ENCODE peak calls at places on chromosomes 1 and 21, in ten cellular contexts. X is transverse colon, M is breast epithelium, V is sigmoid colon, S is tibial nerve, E is uterus, P is stomach, R is adrenal gland, L is right lobe of liver, J is esophagus squamous epithelium. H is an unnamed sample. For H3K9me3, the result is how much of the 10 kb centered on the place peaks cover.

GRCh38 chr1:185956881-185957280 is 222.7 kb downstream of the HMCN1 start:
- DNase-seq in M (no peak), P (no peak), R (no peak), E (no peak), L (no peak), X (no peak), V (no peak), J (no peak), S (no peak), H (no peak)

GRCh38 chr1:20366766-20367602 is 76.3 kb downstream of the VWA5B1 start:
- DNase-seq in S (no peak), L (no peak), R (peak), J (no peak), P (no peak), M (no peak), X (peak), V (no peak), E (no peak), H (peak)

GRCh38 chr21:32909393-32909792 is 116.3 kb upstream of the OLIG2 start:
- DNase-seq in P (no peak), R (no peak), L (no peak), X (no peak), J (no peak), M (no peak), S (no peak), V (no peak), E (no peak), H (no peak)

GRCh38 chr1:196535727-196536126 is 72.5 kb downstream of the KCNT2 start:
- DNase-seq in P (no peak), S (no peak), J (no peak), V (no peak), R (no peak), E (no peak), M (no peak), L (no peak), X (no peak), H (peak)

GRCh38 chr1:90709535-90709934 is 7.6 kb downstream of the BARHL2 start:
- DNase-seq in E (no peak), X (no peak), P (no peak), S (no peak), M (no peak), L (no peak), V (no peak), J (no peak), R (no peak), H (no peak)

GRCh38 chr21:16377120-16377658 is 647.4 kb downstream of the USP25 start:
- DNase-seq in M (no peak), P (no peak), L (no peak), E (no peak), S (no peak), R (no peak), X (no peak), J (no peak), V (no peak), H (no peak)

GRCh38 chr21:46153259-46154154 is 1.9 kb downstream of the FTCD start:
- DNase-seq in E (peak), J (no peak), X (peak), M (peak), R (peak), L (peak), S (no peak), V (peak), P (peak), H (peak)

GRCh38 chr1:226371049-226371694 is 36.7 kb downstream of the PARP1 start:
- DNase-seq in P (no peak), J (no peak), X (no peak), M (no peak), R (no peak), V (no peak), E (no peak), S (no peak), L (no peak), H (no peak)

GRCh38 chr1:218299416-218299815 is 14.3 kb downstream of the RRP15 start:
- DNase-seq in X (no peak), L (no peak), V (no peak), R (no peak), S (no peak), E (no peak), M (no peak), P (no peak), J (no peak), H (no peak)

GRCh38 chr1:88422037-88422436 is 262.0 kb upstream of the PKN2 start:
- DNase-seq in S (no peak), V (no peak), M (no peak), R (no peak), E (no peak), P (no peak), X (no peak), J (no peak), L (no peak), H (no peak)

GRCh38 chr1:180178511-180179161 is 24.0 kb downstream of the QSOX1 start:
- DNase-seq in E (peak), V (peak), P (peak), R (peak), X (peak), L (peak), M (no peak), S (peak), J (no peak), H (peak)

GRCh38 chr1:209409786-209410185 is 173.7 kb upstream of the CAMK1G start:
- DNase-seq in J (no peak), P (no peak), V (no peak), L (no peak), M (no peak), E (no peak), X (no peak), S (no peak), R (no peak), H (no peak)

GRCh38 chr21:30463713-30464112 is 16.5 kb downstream of the KRTAP19-1 start:
- DNase-seq in L (no peak), R (no peak), M (no peak), J (no peak), S (no peak), P (no peak), X (no peak), E (no peak), V (no peak), H (no peak)

GRCh38 chr1:225889743-225890142 is 797 bp upstream of the LEFTY1 start:
- DNase-seq in P (no peak), J (no peak), V (no peak), X (no peak), M (no peak), E (no peak), R (no peak), L (no peak), S (no peak), H (no peak)

GRCh38 chr1:167631987-167632680 is 2.1 kb downstream of the RCSD1 start:
- DNase-seq in M (no peak), V (no peak), P (no peak), R (no peak), J (no peak), L (no peak), S (no peak), E (no peak), X (peak), H (peak)

GRCh38 chr1:82921759-82922158 is 1077.2 kb downstream of the TTLL7 start:
- DNase-seq in M (no peak), S (no peak), J (no peak), X (no peak), R (no peak), L (no peak), E (no peak), V (no peak), P (no peak), H (no peak)

GRCh38 chr21:37548521-37548981 is 182.0 kb downstream of the DYRK1A start:
- DNase-seq in S (no peak), V (peak), J (no peak), M (no peak), E (no peak), L (no peak), R (no peak), X (no peak), P (no peak), H (no peak)

GRCh38 chr1:116485071-116485735 is 85.6 kb downstream of the CD58 start:
- DNase-seq in V (peak), P (peak), X (peak), S (peak), R (peak), M (peak), L (peak), J (no peak), E (peak), H (peak)

GRCh38 chr1:246404078-246404477 is 103.0 kb downstream of the SMYD3 start:
- DNase-seq in E (no peak), S (no peak), M (no peak), L (no peak), V (no peak), R (no peak), X (no peak), P (no peak), J (no peak), H (no peak)

GRCh38 chr1:113074237-113074636 is 1.2 kb downstream of the LRIG2 start:
- DNase-seq in X (no peak), M (no peak), L (no peak), R (no peak), J (no peak), E (no peak), V (no peak), S (no peak), P (no peak), H (no peak)

GRCh38 chr1:241600496-241600901 is 39.7 kb downstream of the CHML start:
- DNase-seq in M (no peak), X (no peak), R (no peak), L (no peak), P (no peak), S (no peak), E (no peak), J (no peak), V (no peak), H (no peak)

GRCh38 chr1:154466879-154467767 is 34.9 kb upstream of the TDRD10 start:
- DNase-seq in L (no peak), S (no peak), V (no peak), R (peak), X (no peak), J (no peak), P (no peak), M (no peak), E (peak), H (peak)

GRCh38 chr1:168360151-168360550 is 79.5 kb downstream of the TBX19 start:
- DNase-seq in R (no peak), S (no peak), P (no peak), M (no peak), E (no peak), V (no peak), J (no peak), X (no peak), L (no peak), H (no peak)

GRCh38 chr1:21350132-21350885 is 60.0 kb upstream of the ECE1 start:
- DNase-seq in X (no peak), E (no peak), M (no peak), J (no peak), R (no peak), S (no peak), P (no peak), L (no peak), V (no peak), H (no peak)

GRCh38 chr21:34335316-34335715 is 28.5 kb upstream of the KCNE2 start:
- DNase-seq in X (no peak), P (no peak), R (no peak), V (no peak), E (no peak), M (no peak), S (no peak), J (no peak), L (no peak), H (no peak)

GRCh38 chr21:45420061-45420521 is 15.1 kb downstream of the COL18A1 start:
- DNase-seq in E (no peak), M (no peak), R (peak), S (no peak), X (no peak), J (no peak), V (peak), P (peak), L (no peak), H (peak)

GRCh38 chr1:23625459-23625858 is 66.1 kb upstream of the RPL11 start:
- DNase-seq in X (no peak), M (no peak), J (no peak), S (no peak), E (no peak), L (no peak), V (no peak), P (no peak), R (no peak), H (no peak)

GRCh38 chr1:248751635-248752034 is 3.9 kb downstream of the LYPD8 start:
- DNase-seq in L (no peak), X (no peak), E (no peak), V (no peak), M (no peak), P (no peak), S (no peak), R (no peak), J (no peak), H (no peak)

GRCh38 chr1:248755505-248755904 is at the start of gene LYPD8:
- DNase-seq in L (no peak), S (no peak), X (peak), V (no peak), R (no peak), M (no peak), E (no peak), J (no peak), P (no peak), H (no peak)

GRCh38 chr1:248752981-248753525 is 2.5 kb downstream of the LYPD8 start:
- DNase-seq in V (no peak), M (no peak), L (no peak), P (no peak), S (no peak), J (no peak), E (no peak), R (no peak), X (no peak), H (no peak)

GRCh38 chr1:248753715-248754280 is 1.8 kb downstream of the LYPD8 start:
- DNase-seq in R (no peak), E (no peak), L (no peak), X (no peak), V (no peak), M (no peak), P (no peak), J (no peak), S (no peak), H (no peak)

DNA sequence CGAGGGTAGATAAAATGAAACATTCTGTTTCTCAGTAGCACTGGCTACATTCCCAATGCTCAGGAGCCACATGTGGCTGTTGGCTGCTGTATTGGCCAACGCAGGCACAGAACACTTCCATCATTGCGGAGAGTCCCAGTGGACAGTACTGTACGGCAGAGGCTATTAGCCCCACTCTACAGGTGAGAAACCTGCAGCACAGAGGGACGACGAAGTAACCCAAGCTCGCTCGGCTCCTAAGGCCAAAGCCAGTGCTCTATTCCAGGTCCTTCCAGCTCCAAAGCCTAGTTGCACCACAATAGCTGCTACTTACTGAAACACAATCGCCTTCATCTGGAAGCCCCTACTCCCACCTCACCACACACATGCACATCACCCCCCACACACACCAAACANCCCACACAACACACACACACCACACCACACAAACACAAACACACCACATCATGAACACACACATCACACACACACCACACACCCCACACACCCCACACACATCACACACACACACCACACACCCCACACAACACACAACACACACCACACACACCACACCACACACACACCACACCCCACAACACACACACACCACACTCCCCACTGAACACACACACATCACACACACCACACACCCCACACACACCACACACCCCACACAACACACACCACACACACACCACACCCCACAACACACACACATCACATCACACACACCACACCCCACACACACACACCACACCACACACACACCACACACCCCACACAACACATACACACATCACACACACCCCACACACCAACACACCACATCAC is 3.2 kb downstream of the LYPD8 start:
- DNase-seq in M (no peak), L (no peak), S (no peak), J (no peak), R (no peak), P (no peak), E (no peak), X (no peak), V (no peak), H (no peak)
- H3K9me3 ChIP-seq in M (under half), L (under half), S (under half), J (under half), R (under half), P (under half), E (under half), X (under half), V (under half), H (under half)

GRCh38 chr1:229298420-229298819 is 27.5 kb downstream of the RAB4A start:
- DNase-seq in E (no peak), M (no peak), X (no peak), R (no peak), L (peak), S (no peak), J (no peak), P (no peak), V (no peak), H (no peak)
- TF ChIP-seq POLR2A in E (no peak), M (no peak), X (no peak), R (no peak), L (no peak), S (no peak), J (no peak), P (no peak), V (no peak), H (no peak)

DNA sequence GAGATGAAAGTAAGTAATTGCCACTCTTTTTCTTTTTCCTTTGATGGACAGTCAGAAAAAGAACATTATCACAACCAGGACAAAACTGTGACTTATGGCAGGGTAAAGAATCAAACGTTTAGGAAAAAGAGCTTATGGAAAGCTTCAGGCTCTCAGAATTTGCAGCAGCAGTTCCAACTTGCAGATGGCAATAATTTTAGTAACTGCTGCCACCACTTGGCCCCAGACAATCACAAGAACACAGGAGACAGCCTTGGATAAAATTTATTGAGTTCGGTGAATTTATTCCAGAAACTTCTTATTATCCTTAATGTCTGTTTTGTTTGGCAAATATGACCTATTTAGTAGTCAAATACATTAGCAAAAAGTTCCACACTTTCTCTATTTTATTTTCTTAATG is 804.4 kb downstream of the BRINP3 start:
- DNase-seq in S (no peak), E (no peak), X (no peak), V (no peak), M (no peak), R (no peak), L (no peak), J (no peak), P (no peak), H (no peak)
- TF ChIP-seq CTCF in S (no peak), E (no peak), X (no peak), V (no peak), M (no peak), R (no peak), L (no peak), J (no peak), P (no peak), H (no peak)

DNA sequence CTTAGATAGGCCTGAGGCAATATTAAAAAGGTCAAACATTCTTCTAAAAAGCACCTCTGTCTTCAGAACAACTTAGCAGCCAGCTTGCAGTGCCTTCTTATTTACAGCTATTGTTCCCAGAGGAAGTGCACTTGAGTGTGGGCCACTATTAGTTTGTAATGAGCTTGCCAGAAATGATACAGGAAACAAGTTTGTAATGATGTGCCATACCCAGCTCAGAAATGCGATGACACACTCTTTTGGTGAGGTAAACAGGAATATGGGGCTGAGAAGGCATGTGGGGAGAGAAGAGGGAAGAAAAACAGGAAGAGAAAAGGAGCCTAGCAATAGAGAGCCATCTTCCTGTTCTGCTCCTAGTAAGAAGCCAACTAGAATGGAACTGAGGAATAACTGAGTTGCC is 295.4 kb downstream of the AGBL4 start:
- DNase-seq in V (no peak), P (no peak), R (no peak), X (no peak), S (no peak), J (no peak), L (no peak), E (no peak), M (no peak), H (no peak)
- H3K9me3 ChIP-seq in V (under half), P (under half), R (under half), X (under half), S (under half), J (under half), L (under half), E (under half), M (under half), H (under half)

GRCh38 chr1:160486453-160486852 is 36.6 kb downstream of the SLAMF6 start:
- DNase-seq in M (no peak), V (no peak), J (no peak), P (no peak), E (no peak), L (no peak), R (no peak), X (no peak), S (no peak), H (no peak)

GRCh38 chr1:160492617-160493016 is 30.4 kb downstream of the SLAMF6 start:
- DNase-seq in R (no peak), X (no peak), L (no peak), S (no peak), M (no peak), E (no peak), P (no peak), J (no peak), V (no peak), H (no peak)

GRCh38 chr1:160491017-160491416 is 32.0 kb downstream of the SLAMF6 start:
- DNase-seq in X (no peak), M (no peak), E (no peak), L (no peak), J (no peak), R (no peak), P (no peak), S (no peak), V (no peak), H (no peak)

GRCh38 chr1:160489513-160490261 is 33.4 kb downstream of the SLAMF6 start:
- DNase-seq in J (no peak), P (no peak), S (no peak), X (no peak), M (no peak), V (no peak), L (no peak), E (no peak), R (no peak), H (no peak)

DNA sequence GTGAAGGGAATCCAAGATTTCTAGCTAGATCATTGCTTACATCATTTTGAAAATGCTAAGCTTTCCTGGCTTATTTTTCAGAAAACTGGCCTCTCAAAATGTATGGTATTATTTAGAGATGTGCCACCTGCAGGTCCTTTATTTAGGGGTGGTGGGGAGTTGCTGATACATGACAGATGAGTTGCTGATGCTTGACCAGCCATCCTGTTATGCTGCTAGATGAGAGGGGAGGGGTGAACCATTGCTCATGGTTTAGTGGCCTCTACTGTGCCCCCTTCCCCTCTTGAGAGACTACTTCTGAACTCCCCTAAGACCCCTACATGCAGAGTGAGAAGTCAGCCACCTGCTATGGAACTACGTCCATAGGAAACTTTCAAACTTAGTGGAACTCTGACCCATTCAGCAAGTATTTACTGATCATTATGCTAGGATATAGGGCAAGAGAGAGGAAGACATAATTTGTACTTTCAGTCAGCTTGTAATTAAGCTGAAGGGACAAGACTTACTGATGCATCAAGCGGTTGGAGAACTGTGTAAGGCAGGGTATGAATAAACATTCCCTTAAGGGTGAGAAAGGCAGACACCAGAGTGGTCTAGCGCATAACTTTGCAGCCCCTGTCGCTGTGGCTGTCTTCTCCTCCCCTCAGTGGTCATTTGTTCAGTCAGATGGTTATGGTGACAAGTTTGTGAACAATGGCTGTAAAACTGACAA is 34.6 kb downstream of the SLAMF6 start:
- DNase-seq in X (no peak), J (no peak), P (no peak), S (no peak), L (no peak), E (no peak), V (no peak), R (no peak), M (no peak), H (no peak)
- TF ChIP-seq POLR2A in X (no peak), J (no peak), P (no peak), S (no peak), L (no peak), E (no peak), V (no peak), R (no peak), M (no peak), H (no peak)